ENCODE peak calls at places on chromosomes 6 and 20, in ten cellular contexts. One of them, this sample, is unnamed.

GRCh38 chr20:61114776-61115175 is 137.3 kb upstream of the CDH4 start:
- DNase-seq in A549: no peak
- DNase-seq in pancreas: no peak
- DNase-seq in esophagus squamous epithelium: no peak
- DNase-seq in IMR-90: no peak
- DNase-seq in testis: no peak
- DNase-seq in dorsolateral prefrontal cortex: no peak
- DNase-seq in body of pancreas: no peak
- DNase-seq in GM12878: no peak
- DNase-seq in small intestine: no peak
- DNase-seq in this sample: no peak

GRCh38 chr20:5654557-5654956 is 95.6 kb upstream of the SHLD1 start:
- DNase-seq in A549: peak; percentile 95
- DNase-seq in pancreas: no peak
- DNase-seq in esophagus squamous epithelium: no peak
- DNase-seq in IMR-90: peak; percentile 97
- DNase-seq in testis: no peak
- DNase-seq in dorsolateral prefrontal cortex: no peak
- DNase-seq in body of pancreas: no peak
- DNase-seq in GM12878: no peak
- DNase-seq in small intestine: peak; percentile 81
- DNase-seq in this sample: no peak

GRCh38 chr6:81891869-81892268 is 139.4 kb upstream of the TENT5A start:
- DNase-seq in A549: no peak
- DNase-seq in pancreas: no peak
- DNase-seq in esophagus squamous epithelium: no peak
- DNase-seq in IMR-90: no peak
- DNase-seq in testis: no peak
- DNase-seq in dorsolateral prefrontal cortex: no peak
- DNase-seq in body of pancreas: no peak
- DNase-seq in GM12878: no peak
- DNase-seq in small intestine: no peak
- DNase-seq in this sample: no peak

GRCh38 chr20:61691978-61692377 is 373.7 kb downstream of the TAF4 start:
- DNase-seq in A549: no peak
- DNase-seq in pancreas: no peak
- DNase-seq in esophagus squamous epithelium: no peak
- DNase-seq in IMR-90: no peak
- DNase-seq in testis: no peak
- DNase-seq in dorsolateral prefrontal cortex: no peak
- DNase-seq in body of pancreas: no peak
- DNase-seq in GM12878: no peak
- DNase-seq in small intestine: no peak
- DNase-seq in this sample: no peak

GRCh38 chr6:73639015-73639414 is 14.8 kb downstream of the SLC17A5 start:
- DNase-seq in A549: no peak
- DNase-seq in pancreas: no peak
- DNase-seq in esophagus squamous epithelium: no peak
- DNase-seq in IMR-90: no peak
- DNase-seq in testis: no peak
- DNase-seq in dorsolateral prefrontal cortex: no peak
- DNase-seq in body of pancreas: no peak
- DNase-seq in GM12878: no peak
- DNase-seq in small intestine: no peak
- DNase-seq in this sample: no peak

GRCh38 chr6:16690244-16691142 is 70.8 kb downstream of the ATXN1 start:
- DNase-seq in A549: no peak
- DNase-seq in pancreas: no peak
- DNase-seq in esophagus squamous epithelium: no peak
- DNase-seq in IMR-90: peak; percentile 64
- DNase-seq in testis: no peak
- DNase-seq in dorsolateral prefrontal cortex: no peak
- DNase-seq in body of pancreas: no peak
- DNase-seq in GM12878: no peak
- DNase-seq in small intestine: no peak
- DNase-seq in this sample: no peak

GRCh38 chr20:23482138-23482537 is 8.8 kb upstream of the CST8 start:
- DNase-seq in A549: no peak
- DNase-seq in pancreas: no peak
- DNase-seq in esophagus squamous epithelium: no peak
- DNase-seq in IMR-90: no peak
- DNase-seq in testis: no peak
- DNase-seq in dorsolateral prefrontal cortex: no peak
- DNase-seq in body of pancreas: no peak
- DNase-seq in GM12878: no peak
- DNase-seq in small intestine: no peak
- DNase-seq in this sample: no peak

GRCh38 chr6:79277109-79277508 is 42.6 kb upstream of the HMGN3 start:
- DNase-seq in A549: no peak
- DNase-seq in pancreas: no peak
- DNase-seq in esophagus squamous epithelium: no peak
- DNase-seq in IMR-90: peak; percentile 1
- DNase-seq in testis: no peak
- DNase-seq in dorsolateral prefrontal cortex: no peak
- DNase-seq in body of pancreas: no peak
- DNase-seq in GM12878: no peak
- DNase-seq in small intestine: no peak
- DNase-seq in this sample: no peak

GRCh38 chr6:148175511-148176188 is 167.0 kb upstream of the SASH1 start:
- DNase-seq in A549: no peak
- DNase-seq in pancreas: no peak
- DNase-seq in esophagus squamous epithelium: no peak
- DNase-seq in IMR-90: peak; percentile 46
- DNase-seq in testis: no peak
- DNase-seq in dorsolateral prefrontal cortex: no peak
- DNase-seq in body of pancreas: no peak
- DNase-seq in GM12878: no peak
- DNase-seq in small intestine: peak; percentile 62
- DNase-seq in this sample: no peak

GRCh38 chr20:35663516-35663812 is 1.2 kb downstream of the CPNE1 start:
- DNase-seq in A549: no peak
- DNase-seq in pancreas: no peak
- DNase-seq in esophagus squamous epithelium: no peak
- DNase-seq in IMR-90: peak; percentile 19
- DNase-seq in testis: no peak
- DNase-seq in dorsolateral prefrontal cortex: no peak
- DNase-seq in body of pancreas: no peak
- DNase-seq in GM12878: no peak
- DNase-seq in small intestine: peak; percentile 58
- DNase-seq in this sample: no peak

GRCh38 chr20:50930139-50931047 is 844 bp downstream of the ADNP start:
- DNase-seq in A549: no peak
- DNase-seq in pancreas: peak; percentile 77
- DNase-seq in esophagus squamous epithelium: no peak
- DNase-seq in IMR-90: no peak
- DNase-seq in testis: no peak
- DNase-seq in dorsolateral prefrontal cortex: no peak
- DNase-seq in body of pancreas: peak; percentile 39
- DNase-seq in GM12878: no peak
- DNase-seq in small intestine: peak; percentile 12
- DNase-seq in this sample: peak; percentile 16

GRCh38 chr20:4090756-4091331 is 75.5 kb upstream of the RNF24 start:
- DNase-seq in A549: peak; percentile 31
- DNase-seq in pancreas: no peak
- DNase-seq in esophagus squamous epithelium: no peak
- DNase-seq in IMR-90: peak; percentile 95
- DNase-seq in testis: no peak
- DNase-seq in dorsolateral prefrontal cortex: no peak
- DNase-seq in body of pancreas: no peak
- DNase-seq in GM12878: no peak
- DNase-seq in small intestine: no peak
- DNase-seq in this sample: no peak

GRCh38 chr20:38423541-38423940 is 11.6 kb downstream of the SNHG17 start:
- DNase-seq in A549: no peak
- DNase-seq in pancreas: no peak
- DNase-seq in esophagus squamous epithelium: no peak
- DNase-seq in IMR-90: no peak
- DNase-seq in testis: no peak
- DNase-seq in dorsolateral prefrontal cortex: no peak
- DNase-seq in body of pancreas: no peak
- DNase-seq in GM12878: no peak
- DNase-seq in small intestine: no peak
- DNase-seq in this sample: no peak

GRCh38 chr6:122789078-122789861 is at the start of gene SMPDL3A:
- DNase-seq in A549: peak; percentile 41
- DNase-seq in pancreas: peak; percentile 92
- DNase-seq in esophagus squamous epithelium: no peak
- DNase-seq in IMR-90: peak; percentile 97
- DNase-seq in testis: peak; percentile 85
- DNase-seq in dorsolateral prefrontal cortex: peak; percentile 65
- DNase-seq in body of pancreas: peak; percentile 78
- DNase-seq in GM12878: no peak
- DNase-seq in small intestine: peak; percentile 75
- DNase-seq in this sample: no peak

GRCh38 chr20:4038676-4039075 is 23.3 kb upstream of the RNF24 start:
- DNase-seq in A549: no peak
- DNase-seq in pancreas: no peak
- DNase-seq in esophagus squamous epithelium: no peak
- DNase-seq in IMR-90: no peak
- DNase-seq in testis: no peak
- DNase-seq in dorsolateral prefrontal cortex: no peak
- DNase-seq in body of pancreas: no peak
- DNase-seq in GM12878: no peak
- DNase-seq in small intestine: no peak
- DNase-seq in this sample: no peak

GRCh38 chr6:125453516-125453915 is 151.7 kb upstream of the HDDC2 start:
- DNase-seq in A549: no peak
- DNase-seq in pancreas: no peak
- DNase-seq in esophagus squamous epithelium: no peak
- DNase-seq in IMR-90: no peak
- DNase-seq in testis: no peak
- DNase-seq in dorsolateral prefrontal cortex: no peak
- DNase-seq in body of pancreas: no peak
- DNase-seq in GM12878: no peak
- DNase-seq in small intestine: no peak
- DNase-seq in this sample: no peak

GRCh38 chr20:61678437-61678836 is 387.2 kb downstream of the TAF4 start:
- DNase-seq in A549: no peak
- DNase-seq in pancreas: no peak
- DNase-seq in esophagus squamous epithelium: no peak
- DNase-seq in IMR-90: no peak
- DNase-seq in testis: no peak
- DNase-seq in dorsolateral prefrontal cortex: no peak
- DNase-seq in body of pancreas: no peak
- DNase-seq in GM12878: no peak
- DNase-seq in small intestine: no peak
- DNase-seq in this sample: no peak

GRCh38 chr20:57697540-57697939 is 12.3 kb downstream of the PMEPA1 start:
- DNase-seq in A549: no peak
- DNase-seq in pancreas: no peak
- DNase-seq in esophagus squamous epithelium: no peak
- DNase-seq in IMR-90: no peak
- DNase-seq in testis: no peak
- DNase-seq in dorsolateral prefrontal cortex: no peak
- DNase-seq in body of pancreas: no peak
- DNase-seq in GM12878: no peak
- DNase-seq in small intestine: peak; percentile 71
- DNase-seq in this sample: no peak
- H3K27ac ChIP-seq in A549: peak overlapping the region; percentile 92
- H3K27ac ChIP-seq in pancreas: peak overlapping the region; percentile 12
- H3K27ac ChIP-seq in esophagus squamous epithelium: peak overlapping the region; percentile 22
- H3K27ac ChIP-seq in IMR-90: no peak overlapping the region
- H3K27ac ChIP-seq in testis: no peak overlapping the region
- H3K27ac ChIP-seq in dorsolateral prefrontal cortex: no peak overlapping the region
- H3K27ac ChIP-seq in body of pancreas: no peak overlapping the region
- H3K27ac ChIP-seq in GM12878: no peak overlapping the region
- H3K27ac ChIP-seq in small intestine: peak overlapping the region; percentile 57
- H3K27ac ChIP-seq in this sample: no peak overlapping the region

GRCh38 chr6:1614448-1614766 is 4.7 kb downstream of the FOXC1 start:
- DNase-seq in A549: no peak
- DNase-seq in pancreas: no peak
- DNase-seq in esophagus squamous epithelium: no peak
- DNase-seq in IMR-90: no peak
- DNase-seq in testis: no peak
- DNase-seq in dorsolateral prefrontal cortex: no peak
- DNase-seq in body of pancreas: no peak
- DNase-seq in GM12878: no peak
- DNase-seq in small intestine: no peak
- DNase-seq in this sample: no peak

GRCh38 chr6:1613631-1614447 is 4.1 kb downstream of the FOXC1 start:
- DNase-seq in A549: no peak
- DNase-seq in pancreas: peak; percentile 69
- DNase-seq in esophagus squamous epithelium: no peak
- DNase-seq in IMR-90: peak; percentile 47
- DNase-seq in testis: no peak
- DNase-seq in dorsolateral prefrontal cortex: no peak
- DNase-seq in body of pancreas: peak; percentile 38
- DNase-seq in GM12878: no peak
- DNase-seq in small intestine: no peak
- DNase-seq in this sample: no peak

GRCh38 chr6:1611572-1612385 is 2.1 kb downstream of the FOXC1 start:
- DNase-seq in A549: no peak
- DNase-seq in pancreas: peak; percentile 73
- DNase-seq in esophagus squamous epithelium: no peak
- DNase-seq in IMR-90: peak; percentile 53
- DNase-seq in testis: no peak
- DNase-seq in dorsolateral prefrontal cortex: no peak
- DNase-seq in body of pancreas: peak; percentile 58
- DNase-seq in GM12878: no peak
- DNase-seq in small intestine: no peak
- DNase-seq in this sample: no peak

GRCh38 chr6:1612386-1612893 is 2.7 kb downstream of the FOXC1 start:
- DNase-seq in A549: no peak
- DNase-seq in pancreas: no peak
- DNase-seq in esophagus squamous epithelium: no peak
- DNase-seq in IMR-90: no peak
- DNase-seq in testis: no peak
- DNase-seq in dorsolateral prefrontal cortex: no peak
- DNase-seq in body of pancreas: no peak
- DNase-seq in GM12878: no peak
- DNase-seq in small intestine: no peak
- DNase-seq in this sample: no peak

GRCh38 chr6:1612902-1613301 is 3.2 kb downstream of the FOXC1 start:
- DNase-seq in A549: no peak
- DNase-seq in pancreas: no peak
- DNase-seq in esophagus squamous epithelium: no peak
- DNase-seq in IMR-90: peak; percentile 93
- DNase-seq in testis: no peak
- DNase-seq in dorsolateral prefrontal cortex: no peak
- DNase-seq in body of pancreas: no peak
- DNase-seq in GM12878: no peak
- DNase-seq in small intestine: no peak
- DNase-seq in this sample: no peak
- H3K4me3 ChIP-seq in A549: peak overlapping the region; percentile 83
- H3K4me3 ChIP-seq in pancreas: peak overlapping the region; percentile 67
- H3K4me3 ChIP-seq in esophagus squamous epithelium: peak overlapping the region; percentile 59
- H3K4me3 ChIP-seq in IMR-90: peak overlapping the region; percentile 85
- H3K4me3 ChIP-seq in testis: peak overlapping the region; percentile 76
- H3K4me3 ChIP-seq in dorsolateral prefrontal cortex: peak overlapping the region; percentile 42
- H3K4me3 ChIP-seq in body of pancreas: no peak overlapping the region
- H3K4me3 ChIP-seq in GM12878: no peak overlapping the region
- H3K4me3 ChIP-seq in small intestine: no peak overlapping the region
- H3K4me3 ChIP-seq in this sample: no peak overlapping the region

GRCh38 chr20:25229486-25230176 is 18.3 kb upstream of the PYGB start:
- DNase-seq in A549: no peak
- DNase-seq in pancreas: no peak
- DNase-seq in esophagus squamous epithelium: no peak
- DNase-seq in IMR-90: no peak
- DNase-seq in testis: no peak
- DNase-seq in dorsolateral prefrontal cortex: no peak
- DNase-seq in body of pancreas: no peak
- DNase-seq in GM12878: no peak
- DNase-seq in small intestine: no peak
- DNase-seq in this sample: no peak
- H3K27ac ChIP-seq in A549: peak overlapping the region; percentile 97
- H3K27ac ChIP-seq in pancreas: peak overlapping the region; percentile 42
- H3K27ac ChIP-seq in esophagus squamous epithelium: peak overlapping the region; percentile 76
- H3K27ac ChIP-seq in IMR-90: no peak overlapping the region
- H3K27ac ChIP-seq in testis: no peak overlapping the region
- H3K27ac ChIP-seq in dorsolateral prefrontal cortex: no peak overlapping the region
- H3K27ac ChIP-seq in body of pancreas: peak overlapping the region; percentile 59
- H3K27ac ChIP-seq in GM12878: no peak overlapping the region
- H3K27ac ChIP-seq in small intestine: no peak overlapping the region
- H3K27ac ChIP-seq in this sample: no peak overlapping the region

GRCh38 chr6:45686841-45687569 is 309.3 kb upstream of the SUPT3H start:
- DNase-seq in A549: no peak
- DNase-seq in pancreas: no peak
- DNase-seq in esophagus squamous epithelium: no peak
- DNase-seq in IMR-90: no peak
- DNase-seq in testis: no peak
- DNase-seq in dorsolateral prefrontal cortex: no peak
- DNase-seq in body of pancreas: no peak
- DNase-seq in GM12878: no peak
- DNase-seq in small intestine: no peak
- DNase-seq in this sample: no peak
- H3K4me3 ChIP-seq in A549: no peak overlapping the region
- H3K4me3 ChIP-seq in pancreas: no peak overlapping the region
- H3K4me3 ChIP-seq in esophagus squamous epithelium: no peak overlapping the region
- H3K4me3 ChIP-seq in IMR-90: no peak overlapping the region
- H3K4me3 ChIP-seq in testis: no peak overlapping the region
- H3K4me3 ChIP-seq in dorsolateral prefrontal cortex: no peak overlapping the region
- H3K4me3 ChIP-seq in body of pancreas: no peak overlapping the region
- H3K4me3 ChIP-seq in GM12878: no peak overlapping the region
- H3K4me3 ChIP-seq in small intestine: no peak overlapping the region
- H3K4me3 ChIP-seq in this sample: no peak overlapping the region

This sample was measured in CD8-positive, alpha-beta memory T cell.